ENCODE peak calls at places on chromosomes 11 and 22, in five cellular contexts. K is CD8-positive, alpha-beta T cell; M is prostate gland; U is transverse colon; P is esophagus squamous epithelium. S is an unnamed sample. For H3K4me1, the result is how much of the 10 kb centered on the place peaks cover.

GRCh38 chr22:41397143-41397811 is 15.5 kb downstream of the TEF start:
- DNase-seq in U (peak), P (no peak), K (no peak), M (no peak), S (no peak)

GRCh38 chr22:48981671-48982070 is 846.0 kb downstream of the BRD1 start:
- DNase-seq in U (no peak), M (no peak), P (no peak), K (no peak), S (no peak)

GRCh38 chr11:128523616-128524015 is 63.7 kb downstream of the ETS1 start:
- DNase-seq in K (no peak), M (no peak), P (no peak), U (no peak), S (no peak)

GRCh38 chr11:61598383-61598782 is 17.5 kb upstream of the SYT7 start:
- DNase-seq in M (no peak), P (no peak), K (no peak), U (no peak), S (no peak)

GRCh38 chr22:25722223-25723015 is 19.6 kb upstream of the MYO18B start:
- DNase-seq in K (no peak), M (no peak), U (no peak), P (no peak), S (no peak)

GRCh38 chr22:34761111-34761510 is 304.8 kb upstream of the ISX start:
- DNase-seq in U (no peak), K (no peak), M (no peak), P (no peak), S (no peak)

GRCh38 chr11:56817661-56818060 is 69.2 kb upstream of the OR9G4 start:
- DNase-seq in P (no peak), M (no peak), K (no peak), U (peak), S (no peak)

GRCh38 chr22:43516996-43517635 is 105.3 kb downstream of the MPPED1 start:
- DNase-seq in M (no peak), P (no peak), K (no peak), U (no peak), S (no peak)

GRCh38 chr11:44709966-44710365 is 16.8 kb upstream of the TSPAN18 start:
- DNase-seq in K (no peak), P (no peak), M (no peak), U (no peak), S (no peak)

GRCh38 chr22:36852056-36852973 is 8.5 kb upstream of the NCF4 start:
- DNase-seq in M (no peak), U (no peak), K (no peak), P (no peak), S (no peak)

GRCh38 chr22:19352766-19353165 is 61.2 kb upstream of the CLTCL1 start:
- DNase-seq in K (no peak), U (no peak), P (no peak), M (no peak), S (no peak)

GRCh38 chr22:50192825-50193204 is 7.1 kb downstream of the TRABD start:
- DNase-seq in P (no peak), K (peak), U (peak), M (no peak), S (no peak)

GRCh38 chr22:19888131-19888746 is 33.6 kb upstream of the GNB1L start:
- DNase-seq in K (no peak), P (no peak), U (no peak), M (no peak), S (peak)

GRCh38 chr22:47177334-47177815 is 414.9 kb downstream of the TBC1D22A start:
- DNase-seq in K (no peak), U (peak), M (no peak), P (no peak), S (no peak)

DNA sequence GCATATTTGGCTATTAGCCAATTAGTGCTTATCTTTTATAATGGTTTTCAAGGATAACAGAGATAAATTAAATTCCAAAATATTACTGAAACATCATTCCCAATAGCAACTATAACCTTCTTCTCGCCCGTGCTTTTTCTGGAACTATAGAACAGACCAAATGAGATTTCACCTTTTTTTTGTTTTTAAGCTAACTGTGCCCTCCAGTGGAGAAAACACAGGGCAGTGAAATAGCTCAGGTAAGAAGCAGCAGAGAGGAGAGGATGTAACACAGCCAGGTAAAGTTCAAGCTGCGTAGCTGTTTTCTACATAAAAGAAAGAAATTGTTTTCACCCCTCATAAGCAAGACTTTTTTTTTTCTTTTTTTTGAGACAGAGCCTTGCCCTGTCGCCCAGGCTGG is 28.2 kb downstream of the HSD17B12 start:
- DNase-seq in U (no peak), M (no peak), P (no peak), K (no peak), S (no peak)
- H3K4me1 ChIP-seq in U (under half), M (under half), P (under half), K (under half), S (under half)

DNA sequence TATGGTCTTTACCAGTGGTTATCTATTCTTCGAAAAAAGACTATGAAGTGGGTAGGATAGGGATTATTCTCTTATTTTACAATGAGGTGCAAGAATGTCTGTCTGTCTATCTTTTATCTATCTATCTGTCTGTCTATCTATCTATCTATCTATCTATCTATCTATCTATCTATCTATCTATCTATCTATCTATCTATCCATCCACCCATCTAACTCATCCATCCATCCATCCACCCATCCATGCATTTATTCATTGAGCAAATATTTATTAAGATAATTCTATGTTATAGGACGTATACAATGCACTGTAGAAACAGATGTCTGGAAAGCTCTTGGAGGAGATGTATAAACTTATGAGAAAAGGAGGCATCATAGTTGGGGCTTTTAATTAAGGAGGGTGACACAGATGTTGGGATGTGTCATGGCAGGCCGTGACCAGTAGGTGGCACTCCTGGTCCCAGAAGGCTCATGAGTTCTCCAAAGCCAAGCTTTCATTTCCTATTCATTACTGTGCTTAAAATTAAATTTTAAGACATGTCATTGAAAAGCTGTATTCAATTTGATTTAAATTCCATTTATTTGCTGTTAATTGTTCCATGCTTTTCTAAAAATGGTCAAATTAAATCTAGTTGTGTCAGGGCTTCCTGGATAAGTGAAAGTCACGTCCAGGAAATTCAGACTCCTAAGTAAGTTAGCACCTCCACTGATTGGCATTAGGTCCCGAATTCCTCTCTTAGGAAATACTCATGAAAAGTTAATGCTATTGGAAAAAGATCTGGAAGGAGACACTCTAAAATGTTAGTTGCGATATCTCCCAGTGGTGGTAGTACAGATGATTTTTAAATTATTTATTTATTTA is 19.0 kb upstream of the E2F8 start:
- DNase-seq in U (peak), M (peak), P (no peak), K (peak), S (peak)
- H3K4me3 ChIP-seq in U (peak), M (no peak), P (peak), K (no peak), S (peak)

GRCh38 chr22:38441620-38442287 is 13.2 kb downstream of the KCNJ4 start:
- DNase-seq in K (no peak), U (no peak), P (no peak), M (no peak), S (no peak)
- H3K27ac ChIP-seq in K (no peak), U (no peak), P (no peak), M (no peak), S (peak)

GRCh38 chr11:10902301-10902700 is 44.4 kb upstream of the ZBED5 start:
- DNase-seq in U (no peak), K (no peak), M (peak), P (no peak), S (no peak)
- H3K4me1 ChIP-seq in U (under half), K (under half), M (under half), P (half or more), S (half or more)

S was measured in left ventricle myocardium inferior.